ENCODE peak calls at places on chromosomes 4 and X, in four cellular contexts. One of them, this sample, is unnamed.

GRCh38 chrX:68944211-68944610 is 115.4 kb downstream of the EFNB1 start:
- DNase-seq in progenitor cell of endocrine pancreas: peak; percentile 2
- DNase-seq in colonic mucosa: peak; percentile 10
- DNase-seq in activated B cell treated with CpG ODN at 0.5 μM for 24 hours: no peak
- DNase-seq in this sample: no peak

GRCh38 chr4:109733728-109734127 is 3.9 kb upstream of the PLA2G12A start:
- DNase-seq in progenitor cell of endocrine pancreas: no peak
- DNase-seq in colonic mucosa: no peak
- DNase-seq in activated B cell treated with CpG ODN at 0.5 μM for 24 hours: no peak
- DNase-seq in this sample: no peak

GRCh38 chr4:87823741-87824140 is 9.0 kb upstream of the MEPE start:
- DNase-seq in progenitor cell of endocrine pancreas: no peak
- DNase-seq in colonic mucosa: no peak
- DNase-seq in activated B cell treated with CpG ODN at 0.5 μM for 24 hours: no peak
- DNase-seq in this sample: no peak

GRCh38 chr4:127284236-127284635 is 348.5 kb upstream of the INTU start:
- DNase-seq in progenitor cell of endocrine pancreas: no peak
- DNase-seq in colonic mucosa: no peak
- DNase-seq in activated B cell treated with CpG ODN at 0.5 μM for 24 hours: no peak
- DNase-seq in this sample: no peak

GRCh38 chr4:139210486-139210885 is 33.5 kb upstream of the ELF2 start:
- DNase-seq in progenitor cell of endocrine pancreas: no peak
- DNase-seq in colonic mucosa: no peak
- DNase-seq in activated B cell treated with CpG ODN at 0.5 μM for 24 hours: no peak
- DNase-seq in this sample: no peak

GRCh38 chr4:1720163-1720983 is 750 bp downstream of the TMEM129 start:
- DNase-seq in progenitor cell of endocrine pancreas: peak; percentile 39
- DNase-seq in colonic mucosa: peak; percentile 61
- DNase-seq in activated B cell treated with CpG ODN at 0.5 μM for 24 hours: peak; percentile 50
- DNase-seq in this sample: peak; percentile 49

GRCh38 chr4:123462007-123462406 is 65.4 kb downstream of the SPRY1 start:
- DNase-seq in progenitor cell of endocrine pancreas: no peak
- DNase-seq in colonic mucosa: no peak
- DNase-seq in activated B cell treated with CpG ODN at 0.5 μM for 24 hours: no peak
- DNase-seq in this sample: no peak

GRCh38 chr4:120765271-120765985 is 157.1 kb downstream of the PRDM5 start:
- DNase-seq in progenitor cell of endocrine pancreas: no peak
- DNase-seq in colonic mucosa: no peak
- DNase-seq in activated B cell treated with CpG ODN at 0.5 μM for 24 hours: no peak
- DNase-seq in this sample: no peak

GRCh38 chr4:77203380-77204197 is 46.6 kb downstream of the CCNG2 start:
- DNase-seq in progenitor cell of endocrine pancreas: peak; percentile 54
- DNase-seq in colonic mucosa: peak; percentile 79
- DNase-seq in activated B cell treated with CpG ODN at 0.5 μM for 24 hours: peak; percentile 35
- DNase-seq in this sample: peak; percentile 75

GRCh38 chr4:72112514-72113156 is 80.8 kb downstream of the NPFFR2 start:
- DNase-seq in progenitor cell of endocrine pancreas: no peak
- DNase-seq in colonic mucosa: no peak
- DNase-seq in activated B cell treated with CpG ODN at 0.5 μM for 24 hours: no peak
- DNase-seq in this sample: no peak

GRCh38 chr4:185145572-185145971 is 2.5 kb downstream of the SLC25A4 start:
- DNase-seq in progenitor cell of endocrine pancreas: no peak
- DNase-seq in colonic mucosa: no peak
- DNase-seq in activated B cell treated with CpG ODN at 0.5 μM for 24 hours: no peak
- DNase-seq in this sample: no peak

GRCh38 chr4:67725981-67726380 is 25.0 kb upstream of the UBA6 start:
- DNase-seq in progenitor cell of endocrine pancreas: no peak
- DNase-seq in colonic mucosa: no peak
- DNase-seq in activated B cell treated with CpG ODN at 0.5 μM for 24 hours: no peak
- DNase-seq in this sample: no peak

GRCh38 chr4:158170691-158171455 is 2.0 kb downstream of the GASK1B start:
- DNase-seq in progenitor cell of endocrine pancreas: no peak
- DNase-seq in colonic mucosa: peak; percentile 58
- DNase-seq in activated B cell treated with CpG ODN at 0.5 μM for 24 hours: no peak
- DNase-seq in this sample: no peak

GRCh38 chr4:7797330-7797729 is 142.3 kb downstream of the AFAP1 start:
- DNase-seq in progenitor cell of endocrine pancreas: no peak
- DNase-seq in colonic mucosa: no peak
- DNase-seq in activated B cell treated with CpG ODN at 0.5 μM for 24 hours: no peak
- DNase-seq in this sample: no peak

GRCh38 chr4:37780444-37781133 is 45.9 kb upstream of the PGM2 start:
- DNase-seq in progenitor cell of endocrine pancreas: no peak
- DNase-seq in colonic mucosa: no peak
- DNase-seq in activated B cell treated with CpG ODN at 0.5 μM for 24 hours: no peak
- DNase-seq in this sample: no peak

GRCh38 chrX:119745283-119745848 is 13.0 kb upstream of the SOWAHD start:
- DNase-seq in progenitor cell of endocrine pancreas: no peak
- DNase-seq in colonic mucosa: no peak
- DNase-seq in activated B cell treated with CpG ODN at 0.5 μM for 24 hours: no peak
- DNase-seq in this sample: no peak

GRCh38 chr4:121256346-121256745 is 92.2 kb upstream of the TNIP3 start:
- DNase-seq in progenitor cell of endocrine pancreas: no peak
- DNase-seq in colonic mucosa: no peak
- DNase-seq in activated B cell treated with CpG ODN at 0.5 μM for 24 hours: no peak
- DNase-seq in this sample: no peak

GRCh38 chr4:23881052-23881501 is 8.8 kb downstream of the PPARGC1A start:
- DNase-seq in progenitor cell of endocrine pancreas: no peak
- DNase-seq in colonic mucosa: no peak
- DNase-seq in activated B cell treated with CpG ODN at 0.5 μM for 24 hours: no peak
- DNase-seq in this sample: no peak

GRCh38 chrX:78111140-78111931 is 7.3 kb downstream of the PGK1 start:
- DNase-seq in progenitor cell of endocrine pancreas: no peak
- DNase-seq in colonic mucosa: peak; percentile 40
- DNase-seq in activated B cell treated with CpG ODN at 0.5 μM for 24 hours: no peak
- DNase-seq in this sample: no peak

GRCh38 chr4:52038109-52038912 is at the start of gene SGCB:
- DNase-seq in progenitor cell of endocrine pancreas: peak; percentile 67
- DNase-seq in colonic mucosa: peak; percentile 77
- DNase-seq in activated B cell treated with CpG ODN at 0.5 μM for 24 hours: peak; percentile 75
- DNase-seq in this sample: peak; percentile 68

GRCh38 chr4:130478406-130478805 is 1382.5 kb downstream of the C4orf33 start:
- DNase-seq in progenitor cell of endocrine pancreas: no peak
- DNase-seq in colonic mucosa: no peak
- DNase-seq in activated B cell treated with CpG ODN at 0.5 μM for 24 hours: no peak
- DNase-seq in this sample: no peak

GRCh38 chr4:37765741-37766140 is 60.7 kb upstream of the PGM2 start:
- DNase-seq in progenitor cell of endocrine pancreas: no peak
- DNase-seq in colonic mucosa: no peak
- DNase-seq in activated B cell treated with CpG ODN at 0.5 μM for 24 hours: no peak
- DNase-seq in this sample: no peak

GRCh38 chr4:152531479-152531878 is 4.4 kb downstream of the FBXW7 start:
- DNase-seq in progenitor cell of endocrine pancreas: no peak
- DNase-seq in colonic mucosa: no peak
- DNase-seq in activated B cell treated with CpG ODN at 0.5 μM for 24 hours: no peak
- DNase-seq in this sample: no peak

GRCh38 chr4:1136028-1136427 is 22.7 kb upstream of the RNF212 start:
- DNase-seq in progenitor cell of endocrine pancreas: no peak
- DNase-seq in colonic mucosa: peak; percentile 35
- DNase-seq in activated B cell treated with CpG ODN at 0.5 μM for 24 hours: no peak
- DNase-seq in this sample: no peak

GRCh38 chr4:76749361-76749760 is 148.6 kb downstream of the SOWAHB start:
- DNase-seq in progenitor cell of endocrine pancreas: no peak
- DNase-seq in colonic mucosa: no peak
- DNase-seq in activated B cell treated with CpG ODN at 0.5 μM for 24 hours: no peak
- DNase-seq in this sample: no peak

GRCh38 chr4:32163125-32163524 is 1443.0 kb downstream of the PCDH7 start:
- DNase-seq in progenitor cell of endocrine pancreas: no peak
- DNase-seq in colonic mucosa: no peak
- DNase-seq in activated B cell treated with CpG ODN at 0.5 μM for 24 hours: no peak
- DNase-seq in this sample: no peak

GRCh38 chr4:129240816-129241215 is 144.9 kb downstream of the C4orf33 start:
- DNase-seq in progenitor cell of endocrine pancreas: no peak
- DNase-seq in colonic mucosa: no peak
- DNase-seq in activated B cell treated with CpG ODN at 0.5 μM for 24 hours: no peak
- DNase-seq in this sample: no peak

GRCh38 chr4:41420576-41420975 is 117.4 kb upstream of the LIMCH1 start:
- DNase-seq in progenitor cell of endocrine pancreas: no peak
- DNase-seq in colonic mucosa: no peak
- DNase-seq in activated B cell treated with CpG ODN at 0.5 μM for 24 hours: no peak
- DNase-seq in this sample: no peak

GRCh38 chr4:74549936-74550335 is 105.0 kb downstream of the AREG start:
- DNase-seq in progenitor cell of endocrine pancreas: no peak
- DNase-seq in colonic mucosa: no peak
- DNase-seq in activated B cell treated with CpG ODN at 0.5 μM for 24 hours: no peak
- DNase-seq in this sample: no peak

GRCh38 chr4:127291316-127291715 is 341.4 kb upstream of the INTU start:
- DNase-seq in progenitor cell of endocrine pancreas: no peak
- DNase-seq in colonic mucosa: no peak
- DNase-seq in activated B cell treated with CpG ODN at 0.5 μM for 24 hours: no peak
- DNase-seq in this sample: no peak

DNA sequence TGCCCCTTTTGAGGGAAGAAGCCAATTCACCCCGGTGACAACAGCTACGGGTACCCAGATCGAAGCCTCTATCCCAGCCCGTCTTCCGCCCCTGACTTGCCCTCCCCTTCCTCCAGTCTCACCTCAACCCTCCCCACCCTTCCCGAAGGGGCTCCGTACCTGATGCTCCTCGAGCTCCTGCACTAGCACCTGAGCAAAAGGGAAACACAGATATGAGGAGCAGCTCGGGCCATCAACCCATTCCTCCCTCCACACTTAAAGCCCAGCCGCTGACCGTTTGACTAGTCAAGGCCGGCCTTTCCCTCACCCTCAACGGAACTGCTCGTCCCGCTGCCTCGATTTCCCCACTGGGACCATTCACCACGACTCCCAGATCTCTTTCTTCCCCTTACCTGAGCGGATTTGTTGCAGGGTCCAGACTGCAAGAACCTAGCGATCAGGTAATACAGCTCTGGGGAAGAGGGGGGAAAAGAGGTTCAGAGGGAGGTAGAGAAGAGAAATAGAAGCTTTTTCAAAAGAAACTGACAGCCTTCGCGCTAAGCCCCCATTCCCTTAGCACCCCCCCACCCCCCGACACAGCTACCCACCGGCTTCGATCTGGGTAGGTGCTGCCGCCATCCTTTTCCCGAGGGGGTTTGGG is 703 bp downstream of the BRWD3 start:
- DNase-seq in progenitor cell of endocrine pancreas: no peak
- DNase-seq in colonic mucosa: peak; percentile 41
- DNase-seq in activated B cell treated with CpG ODN at 0.5 μM for 24 hours: peak; percentile 27
- DNase-seq in this sample: peak; percentile 2
- TF ChIP-seq CTCF in progenitor cell of endocrine pancreas: no peak
- TF ChIP-seq CTCF in colonic mucosa: no peak
- TF ChIP-seq CTCF in activated B cell treated with CpG ODN at 0.5 μM for 24 hours: no peak
- TF ChIP-seq CTCF in this sample: no peak

GRCh38 chr4:102760645-102761477 is at the start of gene MANBA:
- DNase-seq in progenitor cell of endocrine pancreas: peak; percentile 63
- DNase-seq in colonic mucosa: peak; percentile 92
- DNase-seq in activated B cell treated with CpG ODN at 0.5 μM for 24 hours: peak; percentile 77
- DNase-seq in this sample: peak; percentile 59
- TF ChIP-seq CTCF in progenitor cell of endocrine pancreas: no peak
- TF ChIP-seq CTCF in colonic mucosa: no peak
- TF ChIP-seq CTCF in activated B cell treated with CpG ODN at 0.5 μM for 24 hours: no peak
- TF ChIP-seq CTCF in this sample: no peak

DNA sequence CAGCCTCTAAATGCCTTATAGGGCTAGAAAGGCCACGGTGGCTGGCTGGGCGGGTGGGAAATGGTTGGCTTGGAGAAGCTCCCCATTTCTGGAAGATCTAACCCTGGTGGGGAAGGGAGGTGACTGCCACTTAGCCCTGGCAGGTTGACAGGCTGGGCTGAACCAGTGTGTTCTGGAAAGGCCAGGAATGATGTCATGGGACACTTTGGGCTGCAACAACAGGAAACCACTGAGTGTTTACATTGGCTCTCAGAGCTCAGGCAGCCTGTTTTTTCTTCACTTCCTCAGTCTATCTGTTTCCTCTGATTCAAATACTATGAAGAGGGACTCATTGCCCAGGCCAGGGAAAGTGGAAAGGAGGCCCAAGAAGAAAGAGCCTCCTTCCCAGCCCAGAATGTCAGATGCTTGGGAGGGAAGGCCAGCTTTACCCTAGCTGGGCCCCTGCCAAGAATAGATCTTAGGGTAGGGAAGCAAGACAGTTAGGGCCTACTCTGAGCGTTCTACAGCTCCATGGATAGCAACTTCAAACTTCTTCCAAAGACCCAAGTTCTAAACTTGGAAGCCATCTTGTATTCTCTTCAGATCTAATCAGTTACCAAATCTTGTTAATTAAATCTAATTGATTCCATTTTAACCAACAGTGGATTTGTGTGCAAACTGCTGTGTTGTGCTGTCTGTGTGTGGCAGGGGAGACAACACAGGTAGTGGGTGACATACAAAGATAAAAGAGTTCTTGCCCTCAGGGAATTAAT is 65.7 kb upstream of the MSN start:
- DNase-seq in progenitor cell of endocrine pancreas: no peak
- DNase-seq in colonic mucosa: peak; percentile 82
- DNase-seq in activated B cell treated with CpG ODN at 0.5 μM for 24 hours: no peak
- DNase-seq in this sample: no peak
- TF ChIP-seq CTCF in progenitor cell of endocrine pancreas: no peak
- TF ChIP-seq CTCF in colonic mucosa: no peak
- TF ChIP-seq CTCF in activated B cell treated with CpG ODN at 0.5 μM for 24 hours: no peak
- TF ChIP-seq CTCF in this sample: no peak

DNA sequence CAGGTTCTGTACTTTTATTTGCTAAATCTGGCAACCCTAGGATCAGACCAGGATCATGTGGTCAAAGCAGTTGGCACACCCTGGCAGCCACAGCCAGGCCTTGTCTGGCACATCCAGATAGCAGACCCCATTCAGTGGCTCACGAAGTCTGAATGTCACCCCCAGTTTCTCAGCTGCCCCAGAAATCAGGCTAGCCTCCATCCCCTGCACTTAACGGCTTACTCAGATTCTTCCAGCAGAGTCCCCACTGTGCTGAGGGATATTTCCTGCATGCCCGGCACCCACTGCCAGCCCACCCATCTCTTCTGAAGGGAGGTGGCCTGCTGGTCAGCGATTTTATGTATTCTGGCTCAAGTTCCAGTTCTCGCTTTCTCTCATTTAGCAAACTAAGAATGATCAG is 4.7 kb upstream of the AWAT2 start:
- DNase-seq in progenitor cell of endocrine pancreas: no peak
- DNase-seq in colonic mucosa: no peak
- DNase-seq in activated B cell treated with CpG ODN at 0.5 μM for 24 hours: no peak
- DNase-seq in this sample: no peak
- TF ChIP-seq CTCF in progenitor cell of endocrine pancreas: no peak
- TF ChIP-seq CTCF in colonic mucosa: no peak
- TF ChIP-seq CTCF in activated B cell treated with CpG ODN at 0.5 μM for 24 hours: no peak
- TF ChIP-seq CTCF in this sample: no peak

DNA sequence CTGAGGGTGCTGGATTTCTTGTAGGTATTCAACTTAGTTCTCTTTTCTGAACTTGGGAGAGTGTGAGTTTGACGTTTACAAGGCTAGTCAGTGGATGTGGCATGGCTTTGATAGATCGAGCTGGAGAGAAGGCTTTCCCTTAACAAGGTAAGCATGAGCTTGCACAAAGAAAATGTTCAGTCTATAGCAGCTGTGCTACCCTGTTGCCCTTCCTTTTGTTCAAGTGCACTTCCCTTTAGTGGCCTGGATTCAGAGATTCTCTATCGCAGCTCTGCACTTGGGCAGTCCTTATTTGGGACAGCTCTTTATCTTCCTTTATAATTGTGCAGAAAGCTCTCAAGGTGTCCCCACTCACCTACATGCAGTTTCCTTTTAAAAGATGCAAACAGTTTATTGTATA is 198.0 kb downstream of the ARHGAP24 start:
- DNase-seq in progenitor cell of endocrine pancreas: no peak
- DNase-seq in colonic mucosa: no peak
- DNase-seq in activated B cell treated with CpG ODN at 0.5 μM for 24 hours: no peak
- DNase-seq in this sample: no peak
- TF ChIP-seq CTCF in progenitor cell of endocrine pancreas: no peak
- TF ChIP-seq CTCF in colonic mucosa: no peak
- TF ChIP-seq CTCF in activated B cell treated with CpG ODN at 0.5 μM for 24 hours: no peak
- TF ChIP-seq CTCF in this sample: no peak

This sample was measured in neural crest cell.